ENCODE peak calls at places on chromosomes 3 and 15, in ten cellular contexts. One of them, this sample, is unnamed.

GRCh38 chr15:66961407-66961884 is 104.0 kb upstream of the SMAD3 start:
- DNase-seq in AG04449: no peak
- DNase-seq in fibroblast of pulmonary artery: peak; percentile 29
- DNase-seq in A549: no peak
- DNase-seq in GM12878: no peak
- DNase-seq in HL-60: no peak
- DNase-seq in mammary epithelial cell: no peak
- DNase-seq in fibroblast of lung: peak; percentile 20
- DNase-seq in cardiac fibroblast: no peak
- DNase-seq in K562: no peak
- DNase-seq in this sample: no peak

GRCh38 chr15:27028836-27029482 is 58.0 kb downstream of the GABRG3 start:
- DNase-seq in mammary epithelial cell: no peak
- DNase-seq in fibroblast of lung: peak; percentile 27
- DNase-seq in A549: no peak
- DNase-seq in K562: no peak
- DNase-seq in HL-60: no peak
- DNase-seq in AG04449: no peak
- DNase-seq in fibroblast of pulmonary artery: no peak
- DNase-seq in GM12878: no peak
- DNase-seq in cardiac fibroblast: no peak
- DNase-seq in this sample: no peak

GRCh38 chr3:119175869-119176756 is 2.7 kb downstream of the UPK1B start:
- DNase-seq in HL-60: no peak
- DNase-seq in fibroblast of pulmonary artery: peak; percentile 54
- DNase-seq in K562: no peak
- DNase-seq in mammary epithelial cell: peak; percentile 85
- DNase-seq in A549: peak; percentile 96
- DNase-seq in fibroblast of lung: peak; percentile 72
- DNase-seq in GM12878: no peak
- DNase-seq in cardiac fibroblast: peak; percentile 89
- DNase-seq in AG04449: no peak
- DNase-seq in this sample: peak; percentile 93

GRCh38 chr3:123758081-123758564 is 126.0 kb downstream of the MYLK start:
- DNase-seq in mammary epithelial cell: peak; percentile 68
- DNase-seq in fibroblast of lung: peak; percentile 86
- DNase-seq in AG04449: no peak
- DNase-seq in A549: peak; percentile 31
- DNase-seq in HL-60: no peak
- DNase-seq in cardiac fibroblast: peak; percentile 25
- DNase-seq in fibroblast of pulmonary artery: no peak
- DNase-seq in GM12878: no peak
- DNase-seq in K562: no peak
- DNase-seq in this sample: peak; percentile 45

GRCh38 chr3:177580437-177580836 is 383.2 kb upstream of the TBL1XR1 start:
- DNase-seq in K562: no peak
- DNase-seq in A549: no peak
- DNase-seq in fibroblast of pulmonary artery: no peak
- DNase-seq in mammary epithelial cell: no peak
- DNase-seq in cardiac fibroblast: no peak
- DNase-seq in HL-60: no peak
- DNase-seq in GM12878: no peak
- DNase-seq in fibroblast of lung: no peak
- DNase-seq in AG04449: no peak
- DNase-seq in this sample: peak; percentile 49

GRCh38 chr15:68552773-68553172 is 26.0 kb upstream of the CORO2B start:
- DNase-seq in AG04449: no peak
- DNase-seq in mammary epithelial cell: no peak
- DNase-seq in cardiac fibroblast: peak; percentile 47
- DNase-seq in K562: no peak
- DNase-seq in A549: peak; percentile 70
- DNase-seq in GM12878: no peak
- DNase-seq in fibroblast of pulmonary artery: no peak
- DNase-seq in fibroblast of lung: peak; percentile 23
- DNase-seq in HL-60: no peak
- DNase-seq in this sample: peak; percentile 18

GRCh38 chr3:16319307-16319706 is 54.3 kb downstream of the OXNAD1 start:
- DNase-seq in fibroblast of pulmonary artery: peak; percentile 28
- DNase-seq in AG04449: no peak
- DNase-seq in HL-60: no peak
- DNase-seq in GM12878: no peak
- DNase-seq in cardiac fibroblast: peak; percentile 27
- DNase-seq in fibroblast of lung: no peak
- DNase-seq in A549: peak; percentile 33
- DNase-seq in mammary epithelial cell: no peak
- DNase-seq in K562: peak; percentile 84
- DNase-seq in this sample: peak; percentile 33

GRCh38 chr15:68765602-68766368 is 54.9 kb downstream of the ANP32A start:
- DNase-seq in A549: no peak
- DNase-seq in AG04449: no peak
- DNase-seq in GM12878: no peak
- DNase-seq in HL-60: no peak
- DNase-seq in cardiac fibroblast: no peak
- DNase-seq in mammary epithelial cell: no peak
- DNase-seq in fibroblast of lung: no peak
- DNase-seq in K562: no peak
- DNase-seq in fibroblast of pulmonary artery: peak; percentile 22
- DNase-seq in this sample: no peak

GRCh38 chr15:68559342-68560310 is 19.2 kb upstream of the CORO2B start:
- DNase-seq in GM12878: no peak
- DNase-seq in fibroblast of lung: peak; percentile 68
- DNase-seq in fibroblast of pulmonary artery: peak; percentile 80
- DNase-seq in cardiac fibroblast: peak; percentile 80
- DNase-seq in AG04449: no peak
- DNase-seq in K562: peak; percentile 86
- DNase-seq in A549: peak; percentile 84
- DNase-seq in mammary epithelial cell: peak; percentile 57
- DNase-seq in HL-60: peak; percentile 61
- DNase-seq in this sample: peak; percentile 70

GRCh38 chr3:13016083-13016725 is 57.0 kb downstream of the IQSEC1 start:
- DNase-seq in mammary epithelial cell: no peak
- DNase-seq in HL-60: peak; percentile 55
- DNase-seq in K562: no peak
- DNase-seq in cardiac fibroblast: no peak
- DNase-seq in AG04449: no peak
- DNase-seq in GM12878: peak; percentile 70
- DNase-seq in fibroblast of lung: no peak
- DNase-seq in fibroblast of pulmonary artery: no peak
- DNase-seq in A549: no peak
- DNase-seq in this sample: no peak

GRCh38 chr3:31014317-31015040 is 120.0 kb upstream of the GADL1 start:
- DNase-seq in K562: no peak
- DNase-seq in AG04449: no peak
- DNase-seq in cardiac fibroblast: peak; percentile 93
- DNase-seq in HL-60: no peak
- DNase-seq in GM12878: no peak
- DNase-seq in fibroblast of pulmonary artery: peak; percentile 56
- DNase-seq in A549: no peak
- DNase-seq in fibroblast of lung: peak; percentile 77
- DNase-seq in mammary epithelial cell: peak; percentile 80
- DNase-seq in this sample: peak; percentile 89

GRCh38 chr15:41511331-41512077 is 2.1 kb downstream of the LTK start:
- DNase-seq in K562: no peak
- DNase-seq in cardiac fibroblast: no peak
- DNase-seq in A549: no peak
- DNase-seq in fibroblast of lung: no peak
- DNase-seq in mammary epithelial cell: no peak
- DNase-seq in HL-60: no peak
- DNase-seq in fibroblast of pulmonary artery: no peak
- DNase-seq in AG04449: no peak
- DNase-seq in GM12878: no peak
- DNase-seq in this sample: no peak

GRCh38 chr3:63762180-63762579 is 56.9 kb upstream of the C3orf49 start:
- DNase-seq in GM12878: no peak
- DNase-seq in cardiac fibroblast: no peak
- DNase-seq in mammary epithelial cell: no peak
- DNase-seq in A549: no peak
- DNase-seq in K562: no peak
- DNase-seq in HL-60: no peak
- DNase-seq in AG04449: peak; percentile 42
- DNase-seq in fibroblast of pulmonary artery: no peak
- DNase-seq in fibroblast of lung: peak; percentile 47
- DNase-seq in this sample: no peak

DNA sequence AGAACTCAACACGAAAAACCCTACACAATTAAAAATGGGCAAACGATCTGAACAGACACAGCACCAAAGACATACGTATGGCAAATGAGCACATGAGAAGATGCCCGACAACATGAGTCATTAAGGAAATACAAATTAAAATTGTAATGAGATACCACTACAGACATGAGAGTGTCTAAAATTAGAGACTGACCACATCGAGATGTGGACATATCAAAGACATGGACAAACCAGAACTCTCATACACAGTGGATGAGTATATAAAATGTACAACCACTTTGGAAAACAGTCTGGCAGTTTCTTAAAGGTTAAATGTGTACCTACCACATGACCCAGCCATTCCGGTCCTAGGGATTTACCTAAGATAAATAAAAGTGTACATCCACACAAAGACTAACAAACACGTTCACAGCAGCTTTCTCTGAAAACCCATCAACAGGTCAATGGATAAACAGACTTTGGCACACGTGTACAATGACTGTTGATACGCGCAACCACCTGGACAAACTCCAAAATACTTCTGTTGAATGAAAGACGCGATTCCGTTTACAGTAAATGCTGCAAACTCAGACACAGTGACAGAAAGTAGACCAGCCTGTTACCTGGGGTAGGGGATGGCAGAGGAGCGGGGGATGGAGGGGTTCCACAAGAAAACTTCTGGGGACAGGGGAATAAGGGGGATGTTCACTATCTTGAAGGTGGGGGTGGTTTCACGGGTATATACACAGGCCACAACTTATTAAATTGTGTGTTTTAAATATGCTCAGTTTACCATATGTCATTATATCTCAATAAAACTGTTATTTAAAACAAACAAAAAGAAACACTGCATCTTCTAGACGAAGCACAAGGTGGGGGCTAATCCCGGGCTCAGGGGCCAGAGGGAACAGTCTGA is 2.1 kb downstream of the TNK2 start:
- DNase-seq in fibroblast of lung: peak; percentile 74
- DNase-seq in GM12878: no peak
- DNase-seq in cardiac fibroblast: peak; percentile 43
- DNase-seq in mammary epithelial cell: peak; percentile 77
- DNase-seq in A549: no peak
- DNase-seq in AG04449: no peak
- DNase-seq in K562: no peak
- DNase-seq in HL-60: no peak
- DNase-seq in fibroblast of pulmonary artery: no peak
- DNase-seq in this sample: peak; percentile 73
- H3K4me3 ChIP-seq in fibroblast of lung: no peak overlapping the region
- H3K4me3 ChIP-seq in GM12878: peak overlapping the region; percentile 88
- H3K4me3 ChIP-seq in cardiac fibroblast: no peak overlapping the region
- H3K4me3 ChIP-seq in mammary epithelial cell: peak overlapping the region; percentile 62
- H3K4me3 ChIP-seq in A549: no peak overlapping the region
- H3K4me3 ChIP-seq in AG04449: no peak overlapping the region
- H3K4me3 ChIP-seq in K562: no peak overlapping the region
- H3K4me3 ChIP-seq in HL-60: peak overlapping the region; percentile 68
- H3K4me3 ChIP-seq in fibroblast of pulmonary artery: no peak overlapping the region
- H3K4me3 ChIP-seq in this sample: peak overlapping the region; percentile 56

GRCh38 chr15:71687902-71688508 is 122.3 kb upstream of the NR2E3 start:
- DNase-seq in fibroblast of lung: peak; percentile 86
- DNase-seq in AG04449: peak; percentile 44
- DNase-seq in HL-60: no peak
- DNase-seq in cardiac fibroblast: peak; percentile 50
- DNase-seq in A549: no peak
- DNase-seq in mammary epithelial cell: no peak
- DNase-seq in GM12878: no peak
- DNase-seq in K562: no peak
- DNase-seq in fibroblast of pulmonary artery: peak; percentile 25
- DNase-seq in this sample: peak; percentile 32
- TF ChIP-seq CTCF in fibroblast of lung: no peak
- TF ChIP-seq CTCF in AG04449: no peak
- TF ChIP-seq CTCF in HL-60: no peak
- TF ChIP-seq CTCF in cardiac fibroblast: no peak
- TF ChIP-seq CTCF in A549: no peak
- TF ChIP-seq CTCF in mammary epithelial cell: no peak
- TF ChIP-seq CTCF in GM12878: no peak
- TF ChIP-seq CTCF in K562: no peak
- TF ChIP-seq CTCF in fibroblast of pulmonary artery: no peak
- TF ChIP-seq CTCF in this sample: no peak

GRCh38 chr3:38029400-38030125 is at the start of gene PLCD1:
- DNase-seq in fibroblast of pulmonary artery: peak; percentile 65
- DNase-seq in fibroblast of lung: peak; percentile 64
- DNase-seq in HL-60: no peak
- DNase-seq in mammary epithelial cell: peak; percentile 48
- DNase-seq in GM12878: no peak
- DNase-seq in cardiac fibroblast: peak; percentile 56
- DNase-seq in A549: peak; percentile 28
- DNase-seq in AG04449: no peak
- DNase-seq in K562: peak; percentile 88
- DNase-seq in this sample: peak; percentile 57

GRCh38 chr3:38028621-38029361 is 651 bp downstream of the PLCD1 start:
- DNase-seq in AG04449: no peak
- DNase-seq in mammary epithelial cell: no peak
- DNase-seq in fibroblast of pulmonary artery: no peak
- DNase-seq in GM12878: no peak
- DNase-seq in A549: no peak
- DNase-seq in K562: no peak
- DNase-seq in HL-60: no peak
- DNase-seq in cardiac fibroblast: no peak
- DNase-seq in fibroblast of lung: no peak
- DNase-seq in this sample: no peak

GRCh38 chr3:38026856-38027255 is 2.6 kb downstream of the PLCD1 start:
- DNase-seq in AG04449: no peak
- DNase-seq in K562: no peak
- DNase-seq in cardiac fibroblast: no peak
- DNase-seq in HL-60: no peak
- DNase-seq in fibroblast of pulmonary artery: no peak
- DNase-seq in mammary epithelial cell: no peak
- DNase-seq in fibroblast of lung: no peak
- DNase-seq in GM12878: no peak
- DNase-seq in A549: no peak
- DNase-seq in this sample: no peak

GRCh38 chr3:38030126-38031021 is 932 bp upstream of the PLCD1 start:
- DNase-seq in A549: no peak
- DNase-seq in mammary epithelial cell: no peak
- DNase-seq in K562: no peak
- DNase-seq in cardiac fibroblast: no peak
- DNase-seq in HL-60: no peak
- DNase-seq in AG04449: no peak
- DNase-seq in fibroblast of pulmonary artery: no peak
- DNase-seq in fibroblast of lung: no peak
- DNase-seq in GM12878: no peak
- DNase-seq in this sample: peak; percentile 73

GRCh38 chr3:38027466-38028465 is 1.7 kb downstream of the PLCD1 start:
- DNase-seq in GM12878: no peak
- DNase-seq in AG04449: no peak
- DNase-seq in fibroblast of pulmonary artery: no peak
- DNase-seq in cardiac fibroblast: no peak
- DNase-seq in mammary epithelial cell: no peak
- DNase-seq in fibroblast of lung: no peak
- DNase-seq in K562: no peak
- DNase-seq in A549: no peak
- DNase-seq in HL-60: no peak
- DNase-seq in this sample: peak; percentile 12
- H3K4me3 ChIP-seq in GM12878: no peak overlapping the region
- H3K4me3 ChIP-seq in AG04449: no peak overlapping the region
- H3K4me3 ChIP-seq in fibroblast of pulmonary artery: no peak overlapping the region
- H3K4me3 ChIP-seq in cardiac fibroblast: no peak overlapping the region
- H3K4me3 ChIP-seq in mammary epithelial cell: no peak overlapping the region
- H3K4me3 ChIP-seq in fibroblast of lung: no peak overlapping the region
- H3K4me3 ChIP-seq in K562: no peak overlapping the region
- H3K4me3 ChIP-seq in A549: no peak overlapping the region
- H3K4me3 ChIP-seq in HL-60: no peak overlapping the region
- H3K4me3 ChIP-seq in this sample: peak overlapping the region; percentile 54

GRCh38 chr3:18559323-18559972 is 134.3 kb upstream of the SATB1 start:
- DNase-seq in AG04449: no peak
- DNase-seq in HL-60: peak; percentile 43
- DNase-seq in A549: peak; percentile 42
- DNase-seq in GM12878: no peak
- DNase-seq in cardiac fibroblast: peak; percentile 29
- DNase-seq in fibroblast of pulmonary artery: peak; percentile 41
- DNase-seq in K562: peak; percentile 12
- DNase-seq in fibroblast of lung: peak; percentile 14
- DNase-seq in mammary epithelial cell: peak; percentile 47
- DNase-seq in this sample: peak; percentile 58
- TF ChIP-seq CTCF in AG04449: peak; percentile 32
- TF ChIP-seq CTCF in HL-60: peak; percentile 61
- TF ChIP-seq CTCF in A549: peak; percentile 40
- TF ChIP-seq CTCF in GM12878: peak; percentile 72
- TF ChIP-seq CTCF in cardiac fibroblast: peak; percentile 55
- TF ChIP-seq CTCF in fibroblast of pulmonary artery: peak; percentile 77
- TF ChIP-seq CTCF in K562: peak; percentile 34
- TF ChIP-seq CTCF in fibroblast of lung: peak; percentile 27
- TF ChIP-seq CTCF in mammary epithelial cell: peak; percentile 81
- TF ChIP-seq CTCF in this sample: peak; percentile 87

This sample was measured in epithelial cell of esophagus.